ENCODE peak calls at places on chromosomes 4 and X, in ten cellular contexts. O is fibroblast of mammary gland; L is mucosa of gallbladder; A is Caki2; D is globus pallidus; I is thyroid gland; K is neuronal stem cell; W is GM12864; Q is IMR-90; S is stimulated activated CD4-positive, alpha-beta T cell treated with anti-CD3 and anti-CD28 coated beads, Interleukin-12 subunit alpha, Interleukin-12 subunit beta, amount 100 ng/mL, for 24 hours. U is an unnamed sample.

GRCh38 chr4:186887211-186887785 is 163.6 kb upstream of the FAT1 start:
- DNase-seq in O (no peak), L (no peak), A (peak), D (no peak), I (peak), K (peak), W (no peak), Q (no peak), S (no peak), U (no peak)

GRCh38 chr4:111027526-111027925 is 404.6 kb upstream of the PITX2 start:
- DNase-seq in O (peak), L (no peak), A (no peak), D (no peak), I (no peak), K (no peak), W (no peak), Q (peak), S (no peak), U (no peak)

GRCh38 chrX:47619486-47620302 is at the start of gene SYN1:
- DNase-seq in O (peak), L (peak), A (peak), D (peak), I (peak), K (peak), W (no peak), Q (peak), S (peak), U (peak)

GRCh38 chrX:40108084-40108958 is 10.6 kb upstream of the BCOR start:
- DNase-seq in O (peak), L (peak), A (peak), D (peak), I (peak), K (no peak), W (no peak), Q (no peak), S (no peak), U (no peak)

GRCh38 chr4:126346654-126347053 is 1031.9 kb downstream of the FAT4 start:
- DNase-seq in O (no peak), L (no peak), A (no peak), D (no peak), I (no peak), K (no peak), W (no peak), Q (no peak), S (no peak), U (no peak)

GRCh38 chr4:8291036-8291682 is 21.6 kb downstream of the HTRA3 start:
- DNase-seq in O (no peak), L (no peak), A (no peak), D (no peak), I (no peak), K (no peak), W (no peak), Q (no peak), S (no peak), U (no peak)

GRCh38 chr4:113682730-113683129 is 78.8 kb downstream of the CAMK2D start:
- DNase-seq in O (peak), L (no peak), A (no peak), D (no peak), I (no peak), K (no peak), W (no peak), Q (peak), S (no peak), U (no peak)

GRCh38 chr4:112747035-112747434 is 110.1 kb downstream of the LARP7 start:
- DNase-seq in O (no peak), L (no peak), A (no peak), D (no peak), I (no peak), K (peak), W (no peak), Q (no peak), S (no peak), U (no peak)